ENCODE peak calls at places on chromosome 10, in seven cellular contexts. N is activated naive CD4-positive, alpha-beta T cell; S is GM19239; Q is GM12891; Z is HS-5; F is CD8-positive, alpha-beta T cell; Y is H4. W is an unnamed sample.

GRCh38 chr10:82668266-82668665 is 793.3 kb downstream of the NRG3 start:
- DNase-seq in N (no peak), S (no peak), Q (no peak), Z (peak), F (no peak), Y (no peak), W (no peak)

GRCh38 chr10:51377932-51378206 is 303.6 kb downstream of the PRKG1 start:
- DNase-seq in N (no peak), S (no peak), Q (no peak), Z (no peak), F (no peak), Y (no peak), W (no peak)

GRCh38 chr10:116744849-116745248 is 2.5 kb upstream of the HSPA12A start:
- DNase-seq in N (no peak), S (no peak), Q (no peak), Z (no peak), F (no peak), Y (no peak), W (no peak)

GRCh38 chr10:3538291-3538849 is 246.6 kb downstream of the KLF6 start:
- DNase-seq in N (no peak), S (no peak), Q (no peak), Z (no peak), F (no peak), Y (peak), W (no peak)

GRCh38 chr10:19929466-19930140 is 113.4 kb downstream of the PLXDC2 start:
- DNase-seq in N (no peak), S (no peak), Q (no peak), Z (peak), F (no peak), Y (peak), W (no peak)

GRCh38 chr10:11162828-11163599 is 145.3 kb downstream of the CELF2 start:
- DNase-seq in N (peak), S (peak), Q (peak), Z (no peak), F (peak), Y (no peak), W (peak)

GRCh38 chr10:78553792-78554191 is 515.0 kb upstream of the ZMIZ1 start:
- DNase-seq in N (no peak), S (no peak), Q (no peak), Z (no peak), F (no peak), Y (no peak), W (no peak)

GRCh38 chr10:52318136-52318810 is 4.2 kb downstream of the DKK1 start:
- DNase-seq in N (no peak), S (no peak), Q (no peak), Z (peak), F (no peak), Y (no peak), W (no peak)

W was measured in GM18507.